ENCODE peak calls at places on chromosomes 16 and 17, in nine cellular contexts. S is hepatocyte, G is OCI-LY7, T is vagina, A is AG10803, O is upper lobe of left lung, J is esophagus squamous epithelium, Q is Caco-2, I is dorsolateral prefrontal cortex. F is an unnamed sample.

GRCh38 chr17:17077101-17077500 is 34.8 kb downstream of the MPRIP start:
- DNase-seq in S (no peak), G (no peak), T (no peak), A (no peak), O (no peak), J (no peak), Q (no peak), I (no peak), F (no peak)

GRCh38 chr17:4476512-4477070 is 22.1 kb upstream of the SPNS2 start:
- DNase-seq in S (no peak), G (no peak), T (no peak), A (no peak), O (peak), J (no peak), Q (no peak), I (no peak), F (peak)

GRCh38 chr17:76395980-76396379 is 11.6 kb downstream of the SPHK1 start:
- DNase-seq in S (no peak), G (no peak), T (no peak), A (no peak), O (no peak), J (no peak), Q (no peak), I (no peak), F (no peak)

GRCh38 chr16:62066747-62067146 is 30.5 kb upstream of the CDH8 start:
- DNase-seq in S (no peak), G (no peak), T (no peak), A (no peak), O (no peak), J (no peak), Q (no peak), I (no peak), F (no peak)

GRCh38 chr16:79067600-79067999 is 532.9 kb downstream of the MAF start:
- DNase-seq in S (no peak), G (no peak), T (no peak), A (no peak), O (no peak), J (no peak), Q (no peak), I (no peak), F (no peak)

GRCh38 chr17:37792787-37793186 is 47.9 kb upstream of the HNF1B start:
- DNase-seq in S (no peak), G (no peak), T (no peak), A (peak), O (no peak), J (no peak), Q (no peak), I (no peak), F (no peak)

GRCh38 chr16:64278196-64278595 is 843.7 kb downstream of the CDH11 start:
- DNase-seq in S (no peak), G (no peak), T (no peak), A (peak), O (no peak), J (no peak), Q (no peak), I (no peak), F (no peak)

GRCh38 chr16:28529124-28529523 is 9.7 kb downstream of the NUPR1 start:
- DNase-seq in S (no peak), G (no peak), T (no peak), A (no peak), O (no peak), J (no peak), Q (no peak), I (no peak), F (no peak)

GRCh38 chr17:73151888-73152633 is 12.7 kb upstream of the SSTR2 start:
- DNase-seq in S (no peak), G (no peak), T (no peak), A (no peak), O (no peak), J (no peak), Q (no peak), I (no peak), F (no peak)

GRCh38 chr17:79622201-79622601 is 11.3 kb upstream of the RBFOX3 start:
- DNase-seq in S (no peak), G (no peak), T (peak), A (no peak), O (no peak), J (no peak), Q (peak), I (peak), F (no peak)

GRCh38 chr16:27618611-27619380 is 68.9 kb downstream of the KATNIP start:
- DNase-seq in S (no peak), G (no peak), T (no peak), A (no peak), O (no peak), J (no peak), Q (no peak), I (no peak), F (no peak)

GRCh38 chr17:15091825-15092224 is 173.3 kb downstream of the PMP22 start:
- DNase-seq in S (no peak), G (peak), T (no peak), A (no peak), O (no peak), J (no peak), Q (no peak), I (no peak), F (no peak)

GRCh38 chr16:54507091-54507490 is 220.5 kb upstream of the IRX3 start:
- DNase-seq in S (no peak), G (no peak), T (no peak), A (no peak), O (no peak), J (no peak), Q (no peak), I (no peak), F (no peak)

GRCh38 chr17:42027961-42028790 is 8.3 kb downstream of the NKIRAS2 start:
- DNase-seq in S (peak), G (no peak), T (no peak), A (no peak), O (peak), J (no peak), Q (no peak), I (no peak), F (no peak)

GRCh38 chr17:17421346-17422216 is 55.2 kb upstream of the MED9 start:
- DNase-seq in S (no peak), G (no peak), T (no peak), A (no peak), O (no peak), J (no peak), Q (no peak), I (no peak), F (no peak)

GRCh38 chr16:54938351-54939346 is 8.0 kb downstream of the IRX5 start:
- DNase-seq in S (no peak), G (no peak), T (no peak), A (no peak), O (peak), J (no peak), Q (no peak), I (no peak), F (no peak)

GRCh38 chr17:59561042-59561441 is 4.4 kb upstream of the DHX40 start:
- DNase-seq in S (peak), G (peak), T (no peak), A (peak), O (no peak), J (no peak), Q (no peak), I (no peak), F (peak)

GRCh38 chr17:29175349-29175748 is 4.8 kb downstream of the MYO18A start:
- DNase-seq in S (no peak), G (no peak), T (no peak), A (no peak), O (no peak), J (no peak), Q (peak), I (no peak), F (no peak)

GRCh38 chr17:31249742-31250141 is 47.3 kb downstream of the OMG start:
- DNase-seq in S (no peak), G (no peak), T (no peak), A (no peak), O (no peak), J (no peak), Q (no peak), I (no peak), F (no peak)

GRCh38 chr16:66357523-66357928 is 9.0 kb upstream of the CDH5 start:
- DNase-seq in S (peak), G (peak), T (no peak), A (peak), O (no peak), J (no peak), Q (peak), I (peak), F (peak)

GRCh38 chr16:51762081-51762995 is 611.3 kb upstream of the SALL1 start:
- DNase-seq in S (peak), G (peak), T (no peak), A (peak), O (peak), J (no peak), Q (peak), I (peak), F (peak)

GRCh38 chr17:12627177-12627629 is 38.5 kb upstream of the MYOCD start:
- DNase-seq in S (peak), G (no peak), T (no peak), A (peak), O (no peak), J (no peak), Q (no peak), I (no peak), F (no peak)

GRCh38 chr17:12089809-12090384 is 69.2 kb downstream of the MAP2K4 start:
- DNase-seq in S (no peak), G (no peak), T (no peak), A (peak), O (no peak), J (no peak), Q (no peak), I (no peak), F (no peak)

GRCh38 chr16:46632778-46633733 is 11.9 kb upstream of the SHCBP1 start:
- DNase-seq in S (peak), G (no peak), T (no peak), A (no peak), O (peak), J (no peak), Q (peak), I (no peak), F (no peak)

GRCh38 chr17:54992797-54993639 is 24.5 kb downstream of the STXBP4 start:
- DNase-seq in S (peak), G (peak), T (no peak), A (peak), O (no peak), J (no peak), Q (no peak), I (no peak), F (peak)

GRCh38 chr16:9797306-9797705 is 384.9 kb downstream of the GRIN2A start:
- DNase-seq in S (peak), G (no peak), T (no peak), A (peak), O (no peak), J (no peak), Q (no peak), I (no peak), F (no peak)

GRCh38 chr17:34892864-34893263 is 68.4 kb downstream of the CCT6B start:
- DNase-seq in S (peak), G (peak), T (no peak), A (no peak), O (no peak), J (no peak), Q (no peak), I (peak), F (no peak)

GRCh38 chr17:71180801-71181385 is 939.9 kb upstream of the SOX9 start:
- DNase-seq in S (peak), G (no peak), T (no peak), A (peak), O (no peak), J (no peak), Q (no peak), I (no peak), F (no peak)

GRCh38 chr17:74513987-74514631 is 17.2 kb downstream of the CD300LB start:
- DNase-seq in S (peak), G (peak), T (no peak), A (peak), O (no peak), J (no peak), Q (peak), I (no peak), F (peak)

GRCh38 chr16:4936991-4937781 is at the start of gene PPL:
- DNase-seq in S (peak), G (no peak), T (no peak), A (no peak), O (peak), J (no peak), Q (peak), I (no peak), F (no peak)

GRCh38 chr17:37770631-37771518 is 26.0 kb upstream of the HNF1B start:
- DNase-seq in S (peak), G (peak), T (no peak), A (peak), O (no peak), J (no peak), Q (peak), I (no peak), F (peak)

GRCh38 chr16:28098171-28098958 is 34.9 kb upstream of the GSG1L start:
- DNase-seq in S (no peak), G (no peak), T (no peak), A (no peak), O (peak), J (no peak), Q (no peak), I (no peak), F (no peak)

GRCh38 chr17:5582177-5582885 is 2.0 kb downstream of the NLRP1 start:
- DNase-seq in S (no peak), G (no peak), T (no peak), A (no peak), O (no peak), J (no peak), Q (no peak), I (no peak), F (no peak)

GRCh38 chr16:81174644-81175324 is 63.7 kb upstream of the BCO1 start:
- DNase-seq in S (no peak), G (no peak), T (no peak), A (peak), O (no peak), J (no peak), Q (no peak), I (no peak), F (no peak)

GRCh38 chr17:64196626-64197025 is 66.4 kb downstream of the TEX2 start:
- DNase-seq in S (no peak), G (no peak), T (no peak), A (peak), O (no peak), J (no peak), Q (no peak), I (no peak), F (no peak)

GRCh38 chr16:87538594-87538993 is 45.8 kb upstream of the ZCCHC14 start:
- DNase-seq in S (no peak), G (no peak), T (no peak), A (peak), O (no peak), J (no peak), Q (no peak), I (no peak), F (no peak)

GRCh38 chr17:78313735-78314648 is 45.9 kb downstream of the SOCS3 start:
- DNase-seq in S (peak), G (peak), T (no peak), A (peak), O (peak), J (no peak), Q (peak), I (no peak), F (peak)
- H3K4me3 ChIP-seq in S (peak), G (peak), T (peak), A (peak), O (peak), J (peak), Q (peak), I (peak), F (peak)

GRCh38 chr17:1931759-1932579 is 93.2 kb downstream of the RTN4RL1 start:
- DNase-seq in S (peak), G (no peak), T (no peak), A (no peak), O (peak), J (no peak), Q (peak), I (no peak), F (no peak)
- H3K4me3 ChIP-seq in S (no peak), G (no peak), T (no peak), A (no peak), O (no peak), J (no peak), Q (no peak), I (no peak), F (no peak)

GRCh38 chr17:61813211-61813610 is 50.1 kb downstream of the BRIP1 start:
- DNase-seq in S (no peak), G (no peak), T (no peak), A (peak), O (no peak), J (no peak), Q (no peak), I (no peak), F (no peak)
- H3K4me3 ChIP-seq in S (no peak), G (no peak), T (no peak), A (no peak), O (no peak), J (no peak), Q (no peak), I (no peak), F (no peak)

DNA sequence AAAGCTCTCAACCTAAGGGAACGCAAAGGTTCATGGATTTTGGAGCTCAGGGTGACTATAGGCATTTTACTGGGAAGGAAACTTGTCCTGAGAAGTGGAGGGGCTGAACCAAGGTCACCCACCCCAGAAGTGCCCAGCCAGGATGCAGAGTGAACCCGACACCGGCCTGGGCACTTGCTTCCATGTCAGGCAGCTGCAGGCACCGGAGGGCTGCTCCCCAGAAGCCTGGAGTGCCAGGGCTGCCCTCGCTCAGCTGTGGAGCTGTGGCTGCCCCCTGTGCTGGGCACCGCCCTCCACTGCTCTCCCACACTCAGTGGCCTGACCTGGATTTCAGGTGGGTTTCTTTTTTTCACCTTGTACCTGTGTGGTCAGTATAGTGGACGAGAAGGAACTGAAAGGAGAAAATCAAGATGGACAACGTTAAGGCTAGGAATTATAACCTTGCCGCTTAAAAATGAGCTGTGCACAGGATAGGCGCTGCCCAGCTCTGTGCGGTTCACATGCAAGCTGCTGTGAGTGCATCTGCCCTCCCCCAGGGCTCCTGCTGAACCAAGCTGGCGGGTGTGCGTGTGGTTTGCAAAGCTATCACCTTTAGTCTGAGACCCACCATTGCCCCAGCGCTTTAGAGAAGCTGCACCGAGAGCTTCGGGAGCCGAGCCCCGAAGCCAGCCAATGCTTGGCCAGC is 2.2 kb downstream of the MAPK8IP3 start:
- DNase-seq in S (no peak), G (no peak), T (no peak), A (no peak), O (no peak), J (no peak), Q (no peak), I (no peak), F (no peak)
- H3K4me3 ChIP-seq in S (no peak), G (peak), T (peak), A (peak), O (no peak), J (no peak), Q (no peak), I (peak), F (no peak)

GRCh38 chr16:49652441-49653175 is 203.3 kb downstream of the ZNF423 start:
- DNase-seq in S (peak), G (no peak), T (no peak), A (peak), O (no peak), J (no peak), Q (no peak), I (no peak), F (no peak)

GRCh38 chr16:49653577-49653976 is 202.3 kb downstream of the ZNF423 start:
- DNase-seq in S (no peak), G (no peak), T (no peak), A (no peak), O (no peak), J (no peak), Q (no peak), I (no peak), F (no peak)

GRCh38 chr16:49650603-49651002 is 205.3 kb downstream of the ZNF423 start:
- DNase-seq in S (no peak), G (no peak), T (no peak), A (no peak), O (no peak), J (no peak), Q (no peak), I (no peak), F (no peak)

GRCh38 chr16:49651226-49651625 is 204.7 kb downstream of the ZNF423 start:
- DNase-seq in S (no peak), G (no peak), T (no peak), A (no peak), O (no peak), J (no peak), Q (no peak), I (no peak), F (no peak)

DNA sequence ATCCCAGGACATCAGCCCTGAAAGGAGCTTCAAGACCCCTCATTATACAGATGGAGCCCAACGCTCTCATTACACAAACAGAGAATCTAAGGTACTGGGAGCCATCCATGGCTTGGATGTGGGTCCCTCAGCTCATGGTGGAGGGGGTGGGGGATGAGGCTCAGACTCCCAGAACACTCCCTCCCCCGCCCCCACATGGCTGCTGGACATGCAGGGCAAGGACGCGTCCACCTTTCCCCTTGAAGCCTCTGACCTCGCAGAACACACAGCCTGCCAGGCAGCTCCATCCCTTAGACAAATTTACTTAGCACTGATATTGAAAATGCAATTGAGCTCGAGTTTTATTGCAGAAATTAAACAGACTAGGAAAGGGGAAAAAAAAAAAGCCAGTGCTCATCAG is 203.9 kb downstream of the ZNF423 start:
- DNase-seq in S (no peak), G (no peak), T (no peak), A (no peak), O (no peak), J (no peak), Q (no peak), I (no peak), F (no peak)
- H3K4me3 ChIP-seq in S (no peak), G (no peak), T (peak), A (no peak), O (no peak), J (no peak), Q (no peak), I (no peak), F (no peak)

GRCh38 chr17:82225368-82226029 is 3.3 kb upstream of the SLC16A3 start:
- DNase-seq in S (no peak), G (no peak), T (no peak), A (no peak), O (peak), J (no peak), Q (no peak), I (no peak), F (no peak)

GRCh38 chr17:82226170-82226808 is 2.6 kb upstream of the SLC16A3 start:
- DNase-seq in S (no peak), G (no peak), T (no peak), A (no peak), O (no peak), J (no peak), Q (no peak), I (no peak), F (no peak)

GRCh38 chr17:82228278-82228841 is 482 bp upstream of the SLC16A3 start:
- DNase-seq in S (peak), G (peak), T (no peak), A (no peak), O (peak), J (no peak), Q (no peak), I (no peak), F (peak)

GRCh38 chr17:82227629-82228277 is 1.1 kb upstream of the SLC16A3 start:
- DNase-seq in S (no peak), G (no peak), T (no peak), A (no peak), O (no peak), J (no peak), Q (no peak), I (no peak), F (no peak)

DNA sequence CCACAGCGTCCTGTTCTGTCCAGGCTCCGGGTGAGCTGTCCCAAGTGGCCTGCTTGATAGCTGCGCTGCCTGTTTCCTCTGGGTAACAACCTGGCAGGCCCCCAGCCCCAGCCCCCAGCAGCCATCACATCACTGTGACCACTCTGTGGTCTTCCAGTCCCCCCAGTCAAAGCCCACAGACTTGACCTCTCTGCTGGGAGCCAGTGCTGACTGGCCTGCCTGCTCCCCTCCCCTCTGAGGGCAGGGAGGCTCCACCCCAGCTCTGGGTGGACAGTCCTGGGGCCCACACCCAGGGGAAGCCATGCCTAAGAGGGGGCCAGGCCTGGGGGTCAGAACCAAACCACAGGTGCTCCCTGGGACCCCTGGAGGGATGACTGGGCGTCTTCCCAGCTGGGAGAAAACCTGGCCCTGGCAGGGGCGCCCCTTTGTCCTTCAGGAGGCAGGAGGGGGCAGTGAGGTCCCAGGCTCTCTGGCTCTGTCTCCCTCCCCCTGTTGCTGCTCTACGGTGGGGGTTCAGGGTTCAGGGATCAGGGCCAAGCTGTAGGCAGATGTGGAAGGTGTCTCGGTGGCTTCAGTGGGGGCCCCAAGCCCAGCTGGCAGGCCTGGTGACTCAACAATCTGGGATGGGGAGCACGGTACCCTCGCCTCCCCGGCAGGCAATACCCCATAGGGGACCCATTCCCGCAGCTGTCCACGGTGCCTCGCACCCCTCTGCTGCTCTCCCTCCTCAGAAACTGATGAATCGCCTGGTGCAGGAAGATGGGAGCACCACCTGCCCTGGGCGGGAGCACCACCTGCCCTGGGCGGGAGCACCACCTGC is 1.8 kb upstream of the SLC16A3 start:
- DNase-seq in S (no peak), G (no peak), T (no peak), A (no peak), O (peak), J (no peak), Q (no peak), I (no peak), F (no peak)
- H3K4me3 ChIP-seq in S (no peak), G (no peak), T (no peak), A (no peak), O (no peak), J (no peak), Q (no peak), I (no peak), F (no peak)

F was measured in Jurkat, Clone E6-1.